ENCODE peak calls at places on chromosomes 2 and 18, in six cellular contexts. U is nephron progenitor cell, A is NB4, S is IMR-90, M is HFF-Myc, R is cardiac muscle cell. D is an unnamed sample.

GRCh38 chr18:36158261-36158867 is 28.7 kb downstream of the ELP2 start:
- DNase-seq in U (no peak), A (no peak), S (peak; percentile 94), M (peak; percentile 66), R (no peak), D (no peak)

GRCh38 chr2:11329759-11330158 is 14.7 kb downstream of the ROCK2 start:
- DNase-seq in U (no peak), A (no peak), S (peak; percentile 68), M (no peak), R (no peak), D (no peak)

GRCh38 chr2:198096007-198096406 is 291.6 kb downstream of the PLCL1 start:
- DNase-seq in U (no peak), A (peak; percentile 59), S (no peak), M (no peak), R (no peak), D (no peak)

GRCh38 chr2:111898703-111899514 is 502 bp downstream of the MERTK start:
- DNase-seq in U (no peak), A (peak; percentile 79), S (no peak), M (no peak), R (peak; percentile 69), D (peak; percentile 21)

GRCh38 chr2:33209976-33210375 is 263.2 kb downstream of the LTBP1 start:
- DNase-seq in U (no peak), A (no peak), S (peak; percentile 55), M (no peak), R (no peak), D (no peak)

GRCh38 chr18:3526421-3527354 is 76.7 kb downstream of the TGIF1 start:
- DNase-seq in U (peak; percentile 9), A (peak; percentile 26), S (peak; percentile 85), M (peak; percentile 43), R (peak; percentile 52), D (no peak)

GRCh38 chr2:71830497-71831207 is 317.0 kb downstream of the CYP26B1 start:
- DNase-seq in U (no peak), A (no peak), S (peak; percentile 34), M (no peak), R (no peak), D (no peak)

GRCh38 chr2:196159223-196159892 is 12.0 kb downstream of the STK17B start:
- DNase-seq in U (no peak), A (no peak), S (no peak), M (no peak), R (no peak), D (no peak)

GRCh38 chr2:129742415-129742814 is 237.1 kb upstream of the RAB6C start:
- DNase-seq in U (no peak), A (no peak), S (no peak), M (no peak), R (no peak), D (no peak)

GRCh38 chr18:47775961-47776360 is 154.5 kb downstream of the SMAD2 start:
- DNase-seq in U (no peak), A (no peak), S (peak; percentile 21), M (no peak), R (peak; percentile 40), D (no peak)

GRCh38 chr18:41395695-41396094 is 559.3 kb upstream of the PIK3C3 start:
- DNase-seq in U (no peak), A (no peak), S (peak; percentile 1), M (no peak), R (no peak), D (no peak)

GRCh38 chr2:187174582-187174981 is 273.5 kb downstream of the CALCRL start:
- DNase-seq in U (no peak), A (peak; percentile 16), S (no peak), M (no peak), R (no peak), D (no peak)
- TF ChIP-seq CTCF in U (peak; percentile 32), A (peak; percentile 69), S (peak; percentile 25), M (peak; percentile 54), R (peak; percentile 50), D (no peak)

GRCh38 chr2:46644690-46645385 is 165.5 kb downstream of the TMEM247 start:
- DNase-seq in U (no peak), A (no peak), S (peak; percentile 79), M (no peak), R (no peak), D (no peak)

GRCh38 chr2:46647041-46647440 is 167.7 kb downstream of the TMEM247 start:
- DNase-seq in U (no peak), A (no peak), S (no peak), M (no peak), R (no peak), D (no peak)

GRCh38 chr2:46643951-46644350 is 164.6 kb downstream of the TMEM247 start:
- DNase-seq in U (no peak), A (no peak), S (peak; percentile 64), M (no peak), R (no peak), D (no peak)

GRCh38 chr2:46645681-46646162 is 166.4 kb downstream of the TMEM247 start:
- DNase-seq in U (no peak), A (peak; percentile 19), S (peak; percentile 93), M (no peak), R (peak; percentile 36), D (no peak)

GRCh38 chr2:46643493-46643892 is 164.1 kb downstream of the TMEM247 start:
- DNase-seq in U (no peak), A (peak; percentile 35), S (no peak), M (no peak), R (no peak), D (no peak)
- TF ChIP-seq CTCF in U (no peak), A (peak; percentile 32), S (no peak), M (peak; percentile 22), R (peak; percentile 5), D (no peak)

GRCh38 chr2:65350714-65351113 is 81.7 kb downstream of the SPRED2 start:
- DNase-seq in U (peak; percentile 16), A (peak; percentile 41), S (no peak), M (no peak), R (peak; percentile 39), D (no peak)
- TF ChIP-seq CTCF in U (peak; percentile 31), A (peak; percentile 7), S (peak; percentile 22), M (peak; percentile 28), R (peak; percentile 39), D (no peak)

GRCh38 chr2:145597011-145597410 is 1077.1 kb upstream of the ZEB2 start:
- DNase-seq in U (no peak), A (no peak), S (peak; percentile 28), M (no peak), R (no peak), D (no peak)

GRCh38 chr2:145592362-145592761 is 1072.4 kb upstream of the ZEB2 start:
- DNase-seq in U (no peak), A (no peak), S (peak; percentile 46), M (no peak), R (no peak), D (no peak)

GRCh38 chr2:145595296-145595695 is 1075.4 kb upstream of the ZEB2 start:
- DNase-seq in U (no peak), A (no peak), S (no peak), M (no peak), R (no peak), D (no peak)

GRCh38 chr2:145593280-145593679 is 1073.4 kb upstream of the ZEB2 start:
- DNase-seq in U (no peak), A (no peak), S (no peak), M (no peak), R (no peak), D (no peak)

DNA sequence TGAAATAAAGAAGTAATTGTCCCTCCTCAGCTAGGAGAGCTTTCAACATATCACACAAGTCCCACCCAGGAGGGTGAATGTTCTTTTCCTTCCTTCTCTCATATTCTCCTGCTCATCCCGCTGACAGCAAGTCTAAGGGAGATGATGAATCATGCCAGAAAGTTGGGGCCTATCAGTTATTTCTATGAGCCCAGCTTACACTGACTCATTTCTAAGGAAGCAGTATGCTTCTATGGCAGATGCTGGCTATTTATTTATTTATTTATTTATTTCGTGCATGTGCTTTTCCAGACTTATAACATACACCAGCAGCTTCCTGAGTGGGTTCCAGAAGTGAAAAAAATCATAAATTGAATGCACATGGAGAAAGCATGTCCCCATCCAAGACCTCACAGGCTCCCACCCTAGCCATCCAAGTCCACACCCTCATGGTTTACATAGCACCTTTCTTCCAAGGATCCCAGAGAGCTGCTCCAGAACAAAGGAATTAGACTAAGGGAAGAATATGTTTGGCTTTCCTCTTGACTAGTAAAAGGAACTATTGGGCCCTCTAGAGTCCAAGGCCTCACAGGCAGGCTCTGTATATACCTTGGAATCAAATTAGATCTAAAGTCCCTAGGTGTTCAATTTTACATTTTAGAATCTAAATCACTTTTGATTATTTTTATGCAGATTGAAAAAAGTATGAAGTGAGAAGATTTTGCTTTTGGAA is 1074.2 kb upstream of the ZEB2 start:
- DNase-seq in U (no peak), A (no peak), S (peak; percentile 84), M (peak; percentile 72), R (peak; percentile 10), D (no peak)
- TF ChIP-seq CTCF in U (no peak), A (no peak), S (no peak), M (peak; percentile 36), R (peak; percentile 36), D (no peak)

DNA sequence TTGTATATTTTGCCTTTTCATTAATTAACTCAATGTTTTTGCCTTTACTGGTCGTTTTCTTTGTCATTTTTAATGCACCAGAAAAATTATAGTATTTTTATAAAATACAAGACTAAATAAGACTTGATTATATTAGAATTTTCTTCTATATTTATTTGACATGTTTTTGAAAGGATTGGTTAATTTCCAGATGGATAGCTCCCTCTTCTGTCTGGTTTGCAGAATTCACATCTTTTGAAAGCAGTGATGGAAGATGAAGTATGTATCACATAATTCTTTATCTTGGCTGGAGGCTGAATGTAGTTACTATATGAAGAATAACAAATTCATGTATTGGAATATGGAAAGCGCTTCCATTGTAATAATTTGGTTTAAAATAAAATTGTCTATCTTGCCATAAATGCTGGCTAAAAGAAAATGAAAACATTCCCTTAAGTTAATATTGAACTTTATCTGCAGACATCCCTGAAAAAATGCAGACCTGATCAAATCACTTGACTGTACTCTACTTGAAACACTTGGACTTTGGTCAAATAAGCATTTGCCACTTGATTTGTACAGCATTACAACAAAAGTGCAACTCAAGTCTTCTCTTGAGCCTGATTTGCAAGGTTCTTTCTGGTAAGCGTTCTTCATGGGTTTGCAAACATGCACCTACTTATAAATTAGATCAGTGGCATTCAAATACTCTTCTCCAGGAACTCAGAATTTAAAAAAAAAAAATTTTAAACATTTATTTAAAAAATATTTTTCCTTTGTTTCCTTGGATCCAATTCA is 86.4 kb upstream of the EFEMP1 start:
- DNase-seq in U (no peak), A (peak; percentile 37), S (peak; percentile 70), M (no peak), R (peak; percentile 15), D (no peak)
- TF ChIP-seq CTCF in U (peak; percentile 68), A (peak; percentile 38), S (peak; percentile 84), M (peak; percentile 50), R (peak; percentile 65), D (no peak)

GRCh38 chr2:187655001-187655400 is 100.8 kb upstream of the TFPI start:
- DNase-seq in U (no peak), A (no peak), S (no peak), M (no peak), R (no peak), D (no peak)

GRCh38 chr2:187654535-187654934 is 100.3 kb upstream of the TFPI start:
- DNase-seq in U (no peak), A (no peak), S (no peak), M (no peak), R (no peak), D (no peak)

GRCh38 chr2:187656123-187656522 is 101.9 kb upstream of the TFPI start:
- DNase-seq in U (no peak), A (no peak), S (no peak), M (no peak), R (no peak), D (no peak)

GRCh38 chr2:187658952-187659525 is 104.8 kb upstream of the TFPI start:
- DNase-seq in U (peak; percentile 5), A (peak; percentile 28), S (peak; percentile 45), M (no peak), R (peak; percentile 41), D (no peak)
- TF ChIP-seq CTCF in U (peak; percentile 47), A (peak; percentile 27), S (peak; percentile 46), M (peak; percentile 34), R (peak; percentile 41), D (no peak)

D was measured in natural killer cell.